ENCODE peak calls at places on chromosomes 11 and 22, in eight cellular contexts. I is brain microvascular endothelial cell, D is Peyer's patch, N is GM06990, L is tibial nerve, J is RWPE2, A is PC-9, Z is fibroblast of the aortic adventitia. H is an unnamed sample.

GRCh38 chr22:32548039-32548438 is 73.4 kb downstream of the FBXO7 start:
- DNase-seq in I (no peak), D (peak; percentile 15), N (no peak), L (no peak), J (no peak), A (no peak), Z (no peak), H (no peak)

GRCh38 chr11:57798905-57799559 is 37.4 kb downstream of the CTNND1 start:
- DNase-seq in I (no peak), D (peak; percentile 91), N (no peak), L (no peak), J (peak; percentile 88), A (peak; percentile 100), Z (peak; percentile 89), H (no peak)

GRCh38 chr11:12086271-12087074 is 23.9 kb upstream of the MICAL2 start:
- DNase-seq in I (peak; percentile 95), D (peak; percentile 76), N (no peak), L (no peak), J (no peak), A (peak; percentile 94), Z (peak; percentile 92), H (no peak)

GRCh38 chr11:110497204-110497987 is 67.6 kb downstream of the FDX1 start:
- DNase-seq in I (no peak), D (no peak), N (no peak), L (no peak), J (no peak), A (no peak), Z (peak; percentile 41), H (no peak)

GRCh38 chr11:79971255-79971654 is 530.4 kb upstream of the TENM4 start:
- DNase-seq in I (no peak), D (no peak), N (no peak), L (no peak), J (no peak), A (no peak), Z (no peak), H (no peak)

GRCh38 chr11:93967258-93967657 is 53.9 kb upstream of the HEPHL1 start:
- DNase-seq in I (no peak), D (no peak), N (no peak), L (no peak), J (no peak), A (no peak), Z (no peak), H (peak; percentile 23)

GRCh38 chr11:129225190-129225589 is 33.1 kb upstream of the ARHGAP32 start:
- DNase-seq in I (peak; percentile 77), D (no peak), N (no peak), L (no peak), J (no peak), A (no peak), Z (peak; percentile 68), H (no peak)

GRCh38 chr22:29581799-29582198 is 886 bp upstream of the NIPSNAP1 start:
- DNase-seq in I (no peak), D (peak; percentile 55), N (no peak), L (no peak), J (no peak), A (peak; percentile 90), Z (no peak), H (no peak)

GRCh38 chr11:125110506-125110905 is 920 bp downstream of the TMEM218 start:
- DNase-seq in I (no peak), D (no peak), N (no peak), L (no peak), J (no peak), A (no peak), Z (no peak), H (no peak)

GRCh38 chr11:43819926-43820325 is 60.7 kb upstream of the ALKBH3 start:
- DNase-seq in I (no peak), D (no peak), N (peak; percentile 9), L (no peak), J (no peak), A (no peak), Z (no peak), H (no peak)

GRCh38 chr11:31870609-31871309 is 59.6 kb upstream of the PAX6 start:
- DNase-seq in I (peak; percentile 39), D (peak; percentile 48), N (peak; percentile 9), L (no peak), J (no peak), A (peak; percentile 48), Z (peak; percentile 45), H (peak; percentile 47)

GRCh38 chr22:25062378-25063095 is 110.0 kb downstream of the KIAA1671 start:
- DNase-seq in I (no peak), D (peak; percentile 85), N (no peak), L (no peak), J (no peak), A (no peak), Z (no peak), H (no peak)

GRCh38 chr11:70643642-70644041 is 245.3 kb downstream of the CTTN start:
- DNase-seq in I (no peak), D (no peak), N (no peak), L (no peak), J (no peak), A (no peak), Z (no peak), H (no peak)

GRCh38 chr11:4991066-4991465 is 3.6 kb upstream of the OR51L1 start:
- DNase-seq in I (peak; percentile 5), D (no peak), N (no peak), L (no peak), J (no peak), A (no peak), Z (no peak), H (no peak)

GRCh38 chr22:26892401-26893033 is 235.1 kb downstream of the MIAT start:
- DNase-seq in I (no peak), D (no peak), N (no peak), L (no peak), J (no peak), A (no peak), Z (no peak), H (no peak)

GRCh38 chr22:22167791-22168189 is 76.8 kb upstream of the VPREB1 start:
- DNase-seq in I (no peak), D (peak; percentile 88), N (peak; percentile 77), L (no peak), J (no peak), A (no peak), Z (no peak), H (no peak)

GRCh38 chr11:130915556-130916237 is 582 bp downstream of the SNX19 start:
- DNase-seq in I (no peak), D (no peak), N (peak; percentile 24), L (no peak), J (no peak), A (no peak), Z (no peak), H (no peak)

GRCh38 chr11:75946531-75947530 is 131.8 kb downstream of the UVRAG start:
- DNase-seq in I (peak; percentile 59), D (no peak), N (no peak), L (no peak), J (no peak), A (peak; percentile 56), Z (peak; percentile 23), H (no peak)

GRCh38 chr22:29727248-29727551 is 7.4 kb downstream of the CABP7 start:
- DNase-seq in I (no peak), D (no peak), N (no peak), L (no peak), J (no peak), A (no peak), Z (peak; percentile 35), H (no peak)

GRCh38 chr11:34250732-34251639 is 106.8 kb downstream of the ABTB2 start:
- DNase-seq in I (peak; percentile 29), D (peak; percentile 80), N (peak; percentile 31), L (no peak), J (peak; percentile 87), A (peak; percentile 89), Z (peak; percentile 41), H (no peak)

GRCh38 chr11:117037279-117037951 is 60.8 kb downstream of the SIK3 start:
- DNase-seq in I (no peak), D (no peak), N (no peak), L (no peak), J (no peak), A (no peak), Z (no peak), H (no peak)

GRCh38 chr11:42913731-42914130 is 398.1 kb upstream of the API5 start:
- DNase-seq in I (no peak), D (no peak), N (no peak), L (no peak), J (no peak), A (no peak), Z (no peak), H (no peak)

GRCh38 chr11:60657880-60658279 is 41.5 kb upstream of the MS4A8 start:
- DNase-seq in I (no peak), D (peak; percentile 72), N (no peak), L (no peak), J (no peak), A (no peak), Z (no peak), H (no peak)

GRCh38 chr22:23075525-23076216 is 5.4 kb downstream of the GNAZ start:
- DNase-seq in I (no peak), D (peak; percentile 78), N (no peak), L (no peak), J (no peak), A (no peak), Z (no peak), H (no peak)

GRCh38 chr11:86101493-86101892 is 32.6 kb upstream of the PICALM start:
- DNase-seq in I (no peak), D (no peak), N (no peak), L (no peak), J (no peak), A (peak; percentile 83), Z (peak; percentile 51), H (no peak)

GRCh38 chr22:17896552-17896951 is 122.3 kb upstream of the BID start:
- DNase-seq in I (no peak), D (no peak), N (no peak), L (no peak), J (no peak), A (no peak), Z (no peak), H (no peak)
- TF ChIP-seq CTCF in I (peak; percentile 67), D (no peak), N (peak; percentile 22), L (no peak), J (no peak), A (peak; percentile 26), Z (peak; percentile 47), H (no peak)

GRCh38 chr11:65781152-65781961 is 581 bp upstream of the AP5B1 start:
- DNase-seq in I (no peak), D (peak; percentile 59), N (no peak), L (no peak), J (peak; percentile 54), A (peak; percentile 46), Z (peak; percentile 9), H (peak; percentile 70)
- TF ChIP-seq CTCF in I (no peak), D (peak; percentile 25), N (no peak), L (peak; percentile 14), J (peak; percentile 11), A (no peak), Z (no peak), H (peak; percentile 35)

GRCh38 chr11:96341237-96342130 is 1.5 kb downstream of the MAML2 start:
- DNase-seq in I (no peak), D (peak; percentile 87), N (peak; percentile 86), L (no peak), J (no peak), A (peak; percentile 75), Z (peak; percentile 63), H (no peak)
- TF ChIP-seq CTCF in I (peak; percentile 68), D (peak; percentile 19), N (peak; percentile 58), L (peak; percentile 24), J (peak; percentile 47), A (peak; percentile 54), Z (peak; percentile 70), H (no peak)

DNA sequence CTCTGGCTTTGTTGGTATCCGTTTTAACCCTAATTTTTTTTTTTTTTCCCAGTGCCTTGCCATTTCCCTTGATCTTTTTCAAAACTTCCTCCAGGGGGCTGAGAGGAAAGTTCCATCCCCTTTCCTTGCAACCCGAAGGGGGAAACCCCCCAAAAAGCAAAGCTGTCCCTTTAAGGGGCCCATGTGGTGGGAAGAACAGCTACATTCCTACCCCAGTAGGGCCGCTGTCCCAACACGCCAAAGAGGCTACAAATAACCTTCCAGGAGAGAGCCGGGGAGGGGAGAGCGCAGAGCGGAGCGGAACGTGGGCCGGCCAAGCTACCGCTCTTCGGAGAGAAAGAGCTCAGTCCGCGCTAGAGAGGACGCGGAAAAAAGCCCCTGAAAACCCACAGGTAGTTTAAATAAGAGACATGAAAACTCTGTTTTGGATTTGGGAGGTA is 1.7 kb downstream of the LRP4 start:
- DNase-seq in I (peak; percentile 45), D (peak; percentile 63), N (no peak), L (no peak), J (peak; percentile 75), A (no peak), Z (peak; percentile 82), H (no peak)
- TF ChIP-seq CTCF in I (peak; percentile 58), D (no peak), N (no peak), L (no peak), J (no peak), A (no peak), Z (peak; percentile 47), H (peak; percentile 6)

H was measured in D721Med.